ENCODE peak calls at places on chromosome 18, in eight cellular contexts. Z is lower lobe of right lung; C is skeletal muscle cell; Y is thoracic aorta; M is HFF-Myc; B is left lung; R is neuronal stem cell; T is naive thymus-derived CD4-positive, alpha-beta T cell. F is an unnamed sample.

GRCh38 chr18:31611511-31611910 is 19.8 kb downstream of the TTR start:
- DNase-seq in Z (no peak), C (no peak), Y (no peak), M (no peak), B (no peak), R (no peak), T (no peak), F (no peak)

GRCh38 chr18:40235881-40236280 is 1719.2 kb upstream of the PIK3C3 start:
- DNase-seq in Z (no peak), C (no peak), Y (no peak), M (no peak), B (no peak), R (peak; percentile 1), T (no peak), F (no peak)

GRCh38 chr18:57035590-57035989 is 111.3 kb upstream of the BOD1L2 start:
- DNase-seq in Z (no peak), C (no peak), Y (no peak), M (no peak), B (no peak), R (no peak), T (no peak), F (no peak)

GRCh38 chr18:10409041-10409440 is 45.4 kb upstream of the APCDD1 start:
- DNase-seq in Z (no peak), C (no peak), Y (no peak), M (no peak), B (no peak), R (no peak), T (no peak), F (no peak)

GRCh38 chr18:43170586-43170985 is 55.1 kb upstream of the RIT2 start:
- DNase-seq in Z (no peak), C (no peak), Y (no peak), M (no peak), B (no peak), R (no peak), T (no peak), F (no peak)

GRCh38 chr18:31657823-31658669 is 26.3 kb downstream of the B4GALT6 start:
- DNase-seq in Z (no peak), C (no peak), Y (no peak), M (no peak), B (no peak), R (no peak), T (no peak), F (no peak)

GRCh38 chr18:11398625-11399024 is 210.8 kb upstream of the SLC35G4 start:
- DNase-seq in Z (no peak), C (no peak), Y (no peak), M (no peak), B (no peak), R (no peak), T (no peak), F (no peak)

GRCh38 chr18:2425426-2426317 is 145.6 kb downstream of the METTL4 start:
- DNase-seq in Z (no peak), C (no peak), Y (no peak), M (no peak), B (no peak), R (no peak), T (no peak), F (no peak)

GRCh38 chr18:25278415-25278814 is 73.6 kb downstream of the ZNF521 start:
- DNase-seq in Z (no peak), C (no peak), Y (no peak), M (no peak), B (no peak), R (no peak), T (no peak), F (no peak)

GRCh38 chr18:59096098-59096779 is 43.4 kb upstream of the SEC11C start:
- DNase-seq in Z (no peak), C (no peak), Y (no peak), M (no peak), B (no peak), R (peak; percentile 26), T (no peak), F (no peak)

GRCh38 chr18:36127866-36128845 is 984 bp downstream of the SLC39A6 start:
- DNase-seq in Z (no peak), C (no peak), Y (no peak), M (no peak), B (no peak), R (peak; percentile 1), T (peak; percentile 6), F (no peak)

GRCh38 chr18:50906843-50907242 is 27.9 kb downstream of the ME2 start:
- DNase-seq in Z (no peak), C (no peak), Y (no peak), M (no peak), B (no peak), R (no peak), T (no peak), F (no peak)

GRCh38 chr18:54983041-54983686 is 23.9 kb upstream of the CCDC68 start:
- DNase-seq in Z (no peak), C (peak; percentile 26), Y (no peak), M (peak; percentile 53), B (no peak), R (peak; percentile 29), T (peak; percentile 31), F (peak; percentile 37)

GRCh38 chr18:77067315-77068061 is 65.1 kb downstream of the MBP start:
- DNase-seq in Z (peak; percentile 85), C (peak; percentile 89), Y (peak; percentile 62), M (peak; percentile 69), B (peak; percentile 92), R (no peak), T (no peak), F (peak; percentile 64)
- H3K4me3 ChIP-seq in Z (no peak overlapping the region), C (peak overlapping the region; percentile 12), Y (peak overlapping the region; percentile 50), M (no peak overlapping the region), B (no peak overlapping the region), R (no peak overlapping the region), T (peak overlapping the region; percentile 35), F (no peak overlapping the region)

DNA sequence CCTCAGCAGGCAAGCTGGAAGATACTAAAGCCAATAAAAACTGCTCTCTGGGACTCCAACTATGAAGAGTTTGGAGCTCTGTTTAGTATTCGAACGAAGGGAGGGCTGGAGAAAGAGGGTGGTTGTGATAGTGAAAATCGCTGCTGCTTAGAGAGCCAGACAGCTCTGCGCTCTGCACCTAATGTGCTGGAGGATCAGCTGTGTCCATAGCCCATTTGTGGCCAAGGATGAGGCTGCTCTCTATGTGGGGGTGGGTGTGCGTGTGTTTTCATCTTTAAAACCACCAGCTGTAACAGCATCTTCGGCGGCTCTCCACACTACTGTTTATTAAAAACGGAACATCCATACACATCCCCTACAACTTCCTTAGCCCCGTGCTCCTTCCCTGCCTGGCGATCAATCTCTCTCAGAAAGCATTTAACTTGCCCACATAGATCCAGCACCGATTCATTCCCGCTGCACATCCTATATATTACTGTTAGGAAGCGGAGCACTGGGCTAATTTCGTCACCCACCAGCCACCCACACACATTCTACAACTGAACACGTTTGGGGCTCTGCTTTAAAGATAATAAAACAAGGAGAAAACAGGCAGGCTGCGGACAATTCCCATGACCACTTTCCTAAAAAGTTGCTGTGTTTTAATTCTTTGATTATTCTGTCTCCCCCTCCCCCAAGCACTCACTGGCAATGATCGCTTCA is 1.6 kb downstream of the CELF4 start:
- DNase-seq in Z (no peak), C (no peak), Y (no peak), M (no peak), B (no peak), R (no peak), T (no peak), F (no peak)
- H3K4me3 ChIP-seq in Z (no peak overlapping the region), C (no peak overlapping the region), Y (no peak overlapping the region), M (no peak overlapping the region), B (no peak overlapping the region), R (no peak overlapping the region), T (no peak overlapping the region), F (no peak overlapping the region)

GRCh38 chr18:44678725-44679055 is 2.0 kb upstream of the SETBP1 start:
- DNase-seq in Z (no peak), C (no peak), Y (no peak), M (no peak), B (no peak), R (no peak), T (no peak), F (no peak)
- H3K4me3 ChIP-seq in Z (peak overlapping the region; percentile 83), C (peak overlapping the region; percentile 74), Y (peak overlapping the region; percentile 79), M (peak overlapping the region; percentile 57), B (peak overlapping the region; percentile 65), R (no peak overlapping the region), T (no peak overlapping the region), F (peak overlapping the region; percentile 66)

GRCh38 chr18:75456277-75456676 is 28.8 kb upstream of the SMIM21 start:
- DNase-seq in Z (no peak), C (no peak), Y (no peak), M (no peak), B (no peak), R (no peak), T (no peak), F (no peak)

GRCh38 chr18:75455249-75456183 is 28.0 kb upstream of the SMIM21 start:
- DNase-seq in Z (no peak), C (no peak), Y (no peak), M (no peak), B (peak; percentile 75), R (peak; percentile 23), T (no peak), F (no peak)

DNA sequence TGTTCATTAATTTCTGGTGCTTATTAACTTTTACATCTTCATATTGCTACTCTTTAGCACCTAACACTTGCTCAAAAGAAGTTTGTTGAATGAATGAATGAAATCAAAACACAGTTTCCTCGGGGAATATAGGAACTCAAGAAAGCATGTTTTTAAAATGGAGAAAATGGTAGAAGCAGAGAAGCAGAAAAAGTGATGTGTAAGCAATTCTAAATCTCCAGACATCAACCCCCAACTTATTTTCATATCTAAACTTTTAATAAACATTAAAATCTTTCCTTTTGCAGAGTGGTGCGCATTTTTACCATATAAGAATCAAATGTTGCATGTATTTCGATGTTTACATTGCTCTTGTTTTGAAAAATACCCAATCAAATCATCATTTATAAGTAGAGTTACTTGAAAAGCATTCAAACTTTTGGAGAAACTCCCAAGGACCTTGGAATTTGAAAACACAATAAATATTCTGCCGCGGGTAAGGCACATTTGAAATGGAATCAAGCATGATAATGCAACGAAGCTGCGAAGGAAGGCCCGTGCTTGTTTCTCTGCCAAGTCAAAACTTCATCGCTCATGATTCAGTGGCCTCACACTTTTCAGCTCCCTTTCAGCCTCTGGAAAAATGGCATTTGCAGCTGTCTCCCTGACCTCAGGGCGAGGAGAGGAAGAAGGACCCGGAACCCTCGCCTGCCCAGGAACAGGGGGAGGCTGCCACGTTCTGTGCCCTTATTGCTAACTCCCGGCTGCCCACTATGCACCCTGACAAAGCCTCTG is 26.7 kb upstream of the SMIM21 start:
- DNase-seq in Z (no peak), C (no peak), Y (no peak), M (no peak), B (no peak), R (no peak), T (no peak), F (no peak)
- H3K4me3 ChIP-seq in Z (no peak overlapping the region), C (no peak overlapping the region), Y (no peak overlapping the region), M (no peak overlapping the region), B (no peak overlapping the region), R (no peak overlapping the region), T (no peak overlapping the region), F (no peak overlapping the region)

GRCh38 chr18:78506031-78506461 is 473.6 kb upstream of the SALL3 start:
- DNase-seq in Z (no peak), C (no peak), Y (no peak), M (no peak), B (no peak), R (peak; percentile 76), T (no peak), F (no peak)
- H3K4me3 ChIP-seq in Z (no peak overlapping the region), C (no peak overlapping the region), Y (no peak overlapping the region), M (no peak overlapping the region), B (no peak overlapping the region), R (peak overlapping the region; percentile 20), T (no peak overlapping the region), F (no peak overlapping the region)

F was measured in AG04450.